ENCODE peak calls at places on chromosomes 1 and 21, in eight cellular contexts. Z is IMR-90; Y is CD8-positive, alpha-beta T cell; O is fibroblast of mammary gland; E is adrenal gland; N is adipocyte; M is H7; J is AG04450. F is an unnamed sample.
A peak's percentile ranks its signal among the peaks of the same experiment; 100 is the strongest.

GRCh38 chr21:43624343-43624742 is 34.9 kb downstream of the HSF2BP start:
- DNase-seq in Z (no peak), N (no peak), J (no peak), O (no peak), E (no peak), M (no peak), Y (no peak), F (no peak)

GRCh38 chr1:213947200-213947775 is 40.5 kb upstream of the PROX1 start:
- DNase-seq in N (no peak), M (no peak), E (no peak), O (no peak), Z (no peak), Y (no peak), J (no peak), F (no peak)

GRCh38 chr1:42735477-42736105 is 4.4 kb downstream of the CLDN19 start:
- DNase-seq in N (no peak), M (no peak), J (no peak), Y (no peak), E (no peak), O (no peak), Z (no peak), F (peak; percentile 73)

GRCh38 chr21:25296239-25296638 is 311.0 kb downstream of the MRPL39 start:
- DNase-seq in Y (no peak), E (no peak), O (peak; percentile 35), M (no peak), J (no peak), Z (no peak), N (peak; percentile 11), F (no peak)

GRCh38 chr1:229842302-229843255 is 216.5 kb downstream of the URB2 start:
- DNase-seq in Z (no peak), E (no peak), J (no peak), Y (no peak), N (no peak), M (no peak), O (peak; percentile 44), F (no peak)

GRCh38 chr1:47226121-47226977 is 5.7 kb downstream of the TAL1 start:
- DNase-seq in E (no peak), Z (no peak), N (no peak), Y (no peak), M (peak; percentile 43), O (no peak), J (no peak), F (no peak)

GRCh38 chr21:32186843-32187242 is 92.0 kb downstream of the MIS18A start:
- DNase-seq in E (peak; percentile 23), J (no peak), M (no peak), Y (no peak), O (no peak), N (no peak), Z (no peak), F (no peak)

GRCh38 chr1:207659545-207660148 is 14.7 kb downstream of the CR1L start:
- DNase-seq in N (no peak), Z (no peak), O (no peak), Y (no peak), J (no peak), M (no peak), E (no peak), F (peak; percentile 64)

GRCh38 chr21:29657228-29657989 is 282.4 kb downstream of the GRIK1 start:
- DNase-seq in O (no peak), E (no peak), M (no peak), N (no peak), Y (no peak), Z (no peak), J (no peak), F (no peak)

GRCh38 chr1:85943526-85943925 is 213.0 kb downstream of the COL24A1 start:
- DNase-seq in O (no peak), J (no peak), N (no peak), Z (no peak), E (no peak), Y (no peak), M (no peak), F (no peak)

GRCh38 chr21:36384885-36385232 is 333 bp upstream of the CHAF1B start:
- DNase-seq in N (no peak), M (no peak), E (no peak), Z (no peak), O (no peak), Y (no peak), J (no peak), F (no peak)

GRCh38 chr1:56295949-56296929 is 283.1 kb downstream of the PLPP3 start:
- DNase-seq in Y (no peak), Z (no peak), N (no peak), M (peak; percentile 2), O (no peak), J (no peak), E (no peak), F (no peak)

GRCh38 chr21:26453258-26453657 is 119.8 kb downstream of the CYYR1 start:
- DNase-seq in N (no peak), M (no peak), Z (no peak), J (no peak), Y (no peak), O (no peak), E (no peak), F (no peak)

GRCh38 chr1:27360159-27361043 is 6.4 kb downstream of the MAP3K6 start:
- DNase-seq in J (no peak), Z (no peak), O (no peak), M (peak; percentile 96), N (no peak), E (no peak), Y (peak; percentile 38), F (no peak)

GRCh38 chr1:110040548-110040947 is 6.1 kb downstream of the STRIP1 start:
- DNase-seq in E (no peak), N (no peak), Y (no peak), J (no peak), Z (no peak), O (peak; percentile 15), M (no peak), F (peak; percentile 97)

GRCh38 chr1:82455342-82455741 is 654.6 kb downstream of the ADGRL2 start:
- DNase-seq in O (no peak), Y (no peak), N (peak; percentile 18), J (no peak), M (no peak), Z (no peak), E (no peak), F (no peak)

GRCh38 chr1:109879881-109880525 is 30.6 kb upstream of the CSF1 start:
- DNase-seq in Y (no peak), E (peak; percentile 36), O (no peak), J (no peak), M (peak; percentile 5), N (no peak), Z (no peak), F (no peak)

GRCh38 chr1:2193514-2194251 is 889 bp downstream of the FAAP20 start:
- DNase-seq in O (no peak), N (no peak), M (peak; percentile 80), Z (no peak), J (no peak), E (no peak), Y (no peak), F (no peak)

DNA sequence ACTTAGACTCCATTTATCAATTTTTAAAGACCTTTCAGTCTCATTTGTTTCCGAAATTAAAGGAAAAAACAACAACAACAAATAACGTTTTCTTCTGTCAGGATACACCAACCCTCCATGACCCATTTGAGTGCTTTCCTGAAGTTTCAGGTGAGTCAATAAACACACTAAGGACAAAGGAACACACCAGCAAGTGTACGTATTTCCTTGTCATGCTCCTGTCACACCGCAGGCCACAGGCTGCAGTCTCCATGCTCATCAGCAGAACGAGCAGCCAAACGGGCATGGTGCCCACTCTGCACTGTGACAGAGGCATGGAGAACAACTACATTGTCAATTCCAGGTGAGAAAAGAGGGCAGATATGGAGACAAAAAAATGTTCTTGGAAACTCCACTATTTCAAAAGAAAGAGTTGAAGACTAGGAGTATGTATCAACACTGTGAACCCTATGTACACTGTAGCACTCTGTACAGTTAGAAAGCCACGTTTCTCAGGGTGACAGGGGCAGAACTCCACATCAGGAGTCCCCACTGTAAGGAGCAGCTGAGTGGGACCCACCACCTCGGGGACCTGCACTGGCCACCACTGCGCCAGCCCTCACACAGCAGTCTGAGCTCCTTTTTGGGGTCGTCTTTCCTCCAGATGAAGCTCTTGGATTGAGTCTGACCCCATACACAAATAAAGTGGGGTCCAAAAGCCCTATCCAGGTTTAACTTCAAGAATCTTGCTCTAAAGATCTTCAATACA is 2.6 kb downstream of the PTTG1IP start:
- DNase-seq in Z (no peak), O (no peak), Y (peak; percentile 49), N (no peak), E (peak; percentile 88), J (no peak), M (no peak), F (peak; percentile 53)
- H3K4me3 ChIP-seq in Z (no peak overlapping the region), O (no peak overlapping the region), Y (peak overlapping the region; percentile 76), N (peak overlapping the region; percentile 92), E (no peak overlapping the region), J (peak overlapping the region; percentile 29), M (no peak overlapping the region), F (no peak overlapping the region)

GRCh38 chr1:173118404-173118803 is 67.7 kb upstream of the TNFSF18 start:
- DNase-seq in Z (no peak), E (no peak), J (no peak), Y (no peak), M (no peak), N (no peak), O (no peak), F (no peak)

GRCh38 chr1:173122344-173122880 is 71.7 kb upstream of the TNFSF18 start:
- DNase-seq in E (no peak), N (no peak), O (peak; percentile 72), Y (no peak), Z (peak; percentile 51), M (no peak), J (no peak), F (peak; percentile 19)

GRCh38 chr1:173127369-173128307 is 76.9 kb upstream of the TNFSF18 start:
- DNase-seq in Z (no peak), J (no peak), N (no peak), E (no peak), Y (no peak), O (no peak), M (no peak), F (no peak)

GRCh38 chr1:173126421-173126820 is 75.7 kb upstream of the TNFSF18 start:
- DNase-seq in M (no peak), E (no peak), O (no peak), N (peak; percentile 19), Y (no peak), Z (peak; percentile 14), J (no peak), F (peak; percentile 18)

GRCh38 chr1:173122958-173123852 is 72.5 kb upstream of the TNFSF18 start:
- DNase-seq in Y (no peak), O (peak; percentile 95), E (peak; percentile 86), N (peak; percentile 96), Z (peak; percentile 95), M (peak; percentile 29), J (peak; percentile 86), F (peak; percentile 94)
- H3K4me3 ChIP-seq in Y (no peak overlapping the region), O (no peak overlapping the region), E (no peak overlapping the region), N (peak overlapping the region; percentile 69), Z (peak overlapping the region; percentile 27), M (no peak overlapping the region), J (peak overlapping the region; percentile 37), F (no peak overlapping the region)

DNA sequence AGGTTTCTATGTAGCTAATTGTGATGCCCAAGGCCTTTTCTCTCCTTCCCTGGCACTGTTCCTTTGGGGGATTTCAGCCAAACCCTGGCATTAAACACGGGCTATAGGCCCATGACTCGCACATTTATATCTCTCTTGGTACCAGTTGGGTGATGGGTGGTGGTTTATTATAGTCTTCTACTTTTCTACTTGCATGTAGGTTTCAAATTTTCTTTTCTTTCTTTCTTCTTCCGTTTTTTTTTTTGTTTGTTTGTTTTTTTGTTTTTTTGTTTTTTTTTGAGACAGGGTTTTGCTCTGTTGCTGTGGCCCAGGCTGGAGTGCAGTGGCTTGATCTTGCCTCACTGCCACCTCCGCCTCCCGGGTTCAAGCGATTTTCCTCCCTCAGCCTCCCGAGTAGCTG is 1.1 kb downstream of the IL10RB start:
- DNase-seq in M (no peak), N (peak; percentile 19), Z (no peak), E (no peak), J (no peak), Y (no peak), O (no peak), F (no peak)
- H3K4me3 ChIP-seq in M (no peak overlapping the region), N (peak overlapping the region; percentile 92), Z (peak overlapping the region; percentile 89), E (no peak overlapping the region), J (peak overlapping the region; percentile 77), Y (peak overlapping the region; percentile 84), O (peak overlapping the region; percentile 81), F (peak overlapping the region; percentile 72)

GRCh38 chr1:17790383-17791054 is 35.4 kb downstream of the ACTL8 start:
- DNase-seq in Y (no peak), N (no peak), E (no peak), Z (no peak), M (no peak), O (no peak), J (no peak), F (no peak)
- H3K4me3 ChIP-seq in Y (no peak overlapping the region), N (no peak overlapping the region), E (no peak overlapping the region), Z (no peak overlapping the region), M (no peak overlapping the region), O (no peak overlapping the region), J (no peak overlapping the region), F (no peak overlapping the region)

F was measured in epithelial cell of esophagus.